ENCODE peak calls at places on chromosomes 5 and 9, in four cellular contexts. W is immature natural killer cell; Y is stimulated activated CD8-positive, alpha-beta memory T cell treated with anti-CD3 and anti-CD28 coated beads, Interleukin-7, amount 100 ng/mL, for 24 hours; O is epithelial cell of esophagus. F is an unnamed sample.

GRCh38 chr5:53063791-53064190 is 45.8 kb downstream of the MOCS2 start:
- DNase-seq in W (no peak), Y (no peak), O (no peak), F (no peak)

GRCh38 chr5:172658391-172658790 is 17.3 kb downstream of the NEURL1B start:
- DNase-seq in W (no peak), Y (no peak), O (no peak), F (no peak)

GRCh38 chr5:24591426-24591825 is 53.4 kb downstream of the CDH10 start:
- DNase-seq in W (no peak), Y (no peak), O (no peak), F (no peak)

GRCh38 chr5:180970875-180971274 is 17.8 kb upstream of the BTNL3 start:
- DNase-seq in W (no peak), Y (no peak), O (no peak), F (no peak)

GRCh38 chr5:131186561-131187256 is 16.0 kb downstream of the LYRM7 start:
- DNase-seq in W (no peak), Y (no peak), O (peak; percentile 36), F (no peak)

GRCh38 chr5:137141779-137142178 is 357.3 kb downstream of the SPOCK1 start:
- DNase-seq in W (no peak), Y (no peak), O (peak; percentile 55), F (no peak)

GRCh38 chr5:97427235-97427634 is 244.2 kb upstream of the RIOK2 start:
- DNase-seq in W (no peak), Y (no peak), O (no peak), F (no peak)

GRCh38 chr5:26847041-26847736 is 191.2 kb downstream of the CDH9 start:
- DNase-seq in W (no peak), Y (no peak), O (no peak), F (no peak)

GRCh38 chr5:176820937-176821336 is 10.6 kb downstream of the UNC5A start:
- DNase-seq in W (no peak), Y (no peak), O (peak; percentile 18), F (no peak)

GRCh38 chr5:36928947-36929346 is 52.4 kb downstream of the NIPBL start:
- DNase-seq in W (no peak), Y (no peak), O (peak; percentile 73), F (no peak)

GRCh38 chr9:92328225-92328624 is 2.5 kb downstream of the CENPP start:
- DNase-seq in W (no peak), Y (no peak), O (peak; percentile 48), F (peak; percentile 16)

GRCh38 chr5:172769324-172769597 is 1.7 kb downstream of the DUSP1 start:
- DNase-seq in W (no peak), Y (no peak), O (no peak), F (no peak)